ENCODE peak calls at places on chromosome 15, in seven cellular contexts. U, E, B, P, W, A and S are unnamed samples.
A peak's percentile ranks its signal among the peaks of the same experiment; 100 is the strongest.

GRCh38 chr15:31024330-31024729 is 32.9 kb upstream of the MTMR10 start:
- DNase-seq in B (peak; percentile 68), A (peak; percentile 90), W (no peak), P (no peak), E (no peak), U (no peak), S (peak; percentile 31)

GRCh38 chr15:57422113-57422754 is 45.9 kb downstream of the CGNL1 start:
- DNase-seq in B (no peak), U (no peak), A (no peak), W (no peak), E (no peak), P (no peak), S (no peak)

GRCh38 chr15:28116521-28117488 is 17.7 kb upstream of the OCA2 start:
- DNase-seq in P (no peak), B (no peak), E (no peak), U (no peak), W (no peak), A (no peak), S (no peak)

GRCh38 chr15:40289140-40289775 is 6.4 kb upstream of the ANKRD63 start:
- DNase-seq in P (no peak), E (no peak), W (no peak), A (no peak), U (no peak), B (no peak), S (no peak)

GRCh38 chr15:44812029-44812517 is 75.7 kb downstream of the TRIM69 start:
- DNase-seq in U (no peak), E (no peak), B (no peak), W (no peak), P (peak; percentile 26), A (no peak), S (no peak)

GRCh38 chr15:34490421-34491193 is 53.0 kb upstream of the GOLGA8A start:
- DNase-seq in P (no peak), B (no peak), U (no peak), E (no peak), A (no peak), W (no peak), S (no peak)

GRCh38 chr15:88166330-88166993 is 90.1 kb downstream of the NTRK3 start:
- DNase-seq in B (no peak), E (peak; percentile 21), U (no peak), W (no peak), P (no peak), A (no peak), S (peak; percentile 66)

GRCh38 chr15:101307048-101307896 is 12.2 kb upstream of the SNRPA1 start:
- DNase-seq in B (no peak), E (no peak), U (peak; percentile 64), A (no peak), W (peak; percentile 14), P (no peak), S (no peak)

GRCh38 chr15:35305906-35306305 is 220.8 kb upstream of the NANOGP8 start:
- DNase-seq in A (no peak), B (no peak), U (no peak), P (no peak), E (no peak), W (no peak), S (no peak)

GRCh38 chr15:73392025-73392424 is 23.3 kb upstream of the HCN4 start:
- DNase-seq in U (no peak), W (no peak), A (no peak), B (no peak), E (no peak), P (no peak), S (no peak)

GRCh38 chr15:98648654-98649537 is 557 bp downstream of the IGF1R start:
- DNase-seq in P (peak; percentile 58), B (no peak), E (peak; percentile 62), A (no peak), U (peak; percentile 76), W (peak; percentile 48), S (peak; percentile 49)

GRCh38 chr15:35991386-35991785 is 445.4 kb upstream of the DPH6 start:
- DNase-seq in B (no peak), P (no peak), A (no peak), U (no peak), E (no peak), W (no peak), S (no peak)

GRCh38 chr15:99925661-99926461 is 192.6 kb upstream of the LYSMD4 start:
- DNase-seq in P (peak; percentile 62), U (peak; percentile 83), A (no peak), E (peak; percentile 46), W (peak; percentile 51), B (peak; percentile 24), S (peak; percentile 25)

GRCh38 chr15:70833897-70834765 is 19.8 kb downstream of the LARP6 start:
- DNase-seq in E (no peak), W (no peak), U (no peak), P (no peak), B (peak; percentile 77), A (peak; percentile 76), S (no peak)

GRCh38 chr15:92914103-92914499 is 14.0 kb downstream of the CHD2 start:
- DNase-seq in E (no peak), U (no peak), P (no peak), A (no peak), W (no peak), B (no peak), S (no peak)

GRCh38 chr15:62906627-62907026 is 135.9 kb upstream of the TPM1 start:
- DNase-seq in W (no peak), A (no peak), B (no peak), U (no peak), P (no peak), E (no peak), S (no peak)

GRCh38 chr15:96470682-96471290 is 140.3 kb downstream of the NR2F2 start:
- DNase-seq in W (no peak), U (no peak), B (no peak), P (no peak), E (no peak), A (no peak), S (no peak)

GRCh38 chr15:30905821-30906220 is 2.1 kb downstream of the FAN1 start:
- DNase-seq in U (no peak), B (no peak), P (no peak), A (no peak), E (peak; percentile 50), W (no peak), S (no peak)

GRCh38 chr15:40244961-40245523 is 6.2 kb downstream of the PAK6 start:
- DNase-seq in E (peak; percentile 7), B (no peak), U (peak; percentile 61), W (peak; percentile 74), A (no peak), P (no peak), S (no peak)

GRCh38 chr15:52278636-52279367 is 16.8 kb downstream of the MYO5C start:
- DNase-seq in W (no peak), B (no peak), U (no peak), P (no peak), A (no peak), E (no peak), S (no peak)

GRCh38 chr15:50229336-50229735 is 36.2 kb downstream of the HDC start:
- DNase-seq in U (no peak), W (no peak), A (no peak), P (no peak), B (no peak), E (no peak), S (no peak)

GRCh38 chr15:67119238-67119846 is 53.9 kb downstream of the SMAD3 start:
- DNase-seq in W (peak; percentile 7), P (no peak), A (no peak), E (no peak), U (no peak), B (no peak), S (no peak)

GRCh38 chr15:32649336-32649735 is 7.8 kb downstream of the SCG5 start:
- DNase-seq in A (no peak), E (no peak), U (no peak), P (no peak), W (no peak), B (peak; percentile 63), S (peak; percentile 17)

GRCh38 chr15:70291696-70292510 is 194.2 kb upstream of the TLE3 start:
- DNase-seq in W (no peak), B (no peak), P (no peak), A (no peak), U (no peak), E (no peak), S (no peak)

GRCh38 chr15:57573151-57573550 is 18.6 kb upstream of the MYZAP start:
- DNase-seq in P (no peak), E (no peak), U (no peak), W (no peak), A (no peak), B (no peak), S (no peak)

GRCh38 chr15:26773917-26774316 is 1.1 kb upstream of the GABRB3 start:
- DNase-seq in P (no peak), A (no peak), U (no peak), W (no peak), B (peak; percentile 17), E (no peak), S (peak; percentile 16)

GRCh38 chr15:33026614-33027013 is 167.9 kb downstream of the FMN1 start:
- DNase-seq in E (no peak), W (peak; percentile 78), A (no peak), U (no peak), B (no peak), P (peak; percentile 45), S (no peak)

DNA sequence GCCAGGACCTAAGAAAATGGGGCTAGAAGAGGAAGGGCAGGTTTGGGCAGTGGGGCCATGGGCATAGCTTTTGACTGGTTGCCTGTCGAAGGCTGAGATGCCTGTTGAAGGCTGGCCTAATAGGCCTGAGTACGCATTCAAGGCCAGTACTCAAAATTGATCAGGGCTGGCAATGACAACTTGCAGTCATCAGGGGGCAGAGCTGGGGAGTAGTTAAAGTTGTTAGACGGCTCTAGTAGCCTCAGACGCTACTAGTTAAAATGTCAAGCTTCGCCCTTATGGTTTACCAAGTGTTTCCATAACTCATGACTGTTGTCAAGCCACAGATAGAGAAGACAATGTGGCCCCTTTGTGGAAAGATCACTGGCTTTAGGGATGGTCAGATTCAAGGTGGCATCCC is 28.7 kb downstream of the SPG21 start:
- DNase-seq in P (no peak), E (no peak), W (no peak), U (no peak), B (no peak), A (no peak), S (no peak)
- TF ChIP-seq CTCF in P (no peak), E (no peak), W (no peak), U (no peak), B (no peak), A (no peak), S (no peak)

DNA sequence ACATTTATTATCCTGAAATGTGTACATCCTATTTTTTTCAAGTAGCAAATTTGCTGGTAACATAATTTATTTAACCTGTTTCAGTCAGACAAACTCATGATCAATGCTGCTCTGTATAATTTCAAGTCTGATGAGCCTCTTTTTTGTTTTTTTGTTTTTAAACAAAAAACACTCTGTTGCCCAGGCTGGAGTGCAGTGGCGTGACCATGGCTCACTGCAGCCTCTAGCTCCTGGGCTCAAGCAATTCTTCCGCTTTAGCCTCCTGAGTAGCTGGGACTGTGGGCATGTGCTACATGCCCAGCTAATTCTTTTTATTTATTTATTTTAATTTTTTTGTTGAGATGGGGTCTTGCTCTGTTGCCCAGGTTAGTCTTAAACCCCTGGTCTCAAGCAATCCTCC is 40.1 kb upstream of the CAPN3 start:
- DNase-seq in U (no peak), W (no peak), P (no peak), A (no peak), E (no peak), B (no peak), S (no peak)
- TF ChIP-seq CTCF in U (no peak), W (no peak), P (no peak), A (no peak), E (no peak), B (no peak), S (no peak)

GRCh38 chr15:90249123-90249863 is at the start of gene TTLL13:
- DNase-seq in A (peak; percentile 50), U (peak; percentile 93), P (peak; percentile 95), E (peak; percentile 98), B (peak; percentile 95), W (peak; percentile 98), S (peak; percentile 98)
- TF ChIP-seq CTCF in A (no peak), U (no peak), P (peak; percentile 23), E (no peak), B (no peak), W (no peak), S (no peak)

GRCh38 chr15:74839526-74840395 is 3.2 kb downstream of the ULK3 start:
- DNase-seq in B (no peak), P (no peak), A (no peak), U (no peak), E (no peak), W (no peak), S (no peak)
- TF ChIP-seq CTCF in B (no peak), P (no peak), A (no peak), U (no peak), E (no peak), W (no peak), S (no peak)